ENCODE peak calls at places on chromosome 15, in four cellular contexts. T is NCI-H446; Y is Right ventricle myocardium superior; G is CD8-positive, alpha-beta T cell. S is an unnamed sample.

GRCh38 chr15:49135893-49136292 is 19.5 kb downstream of the COPS2 start:
- DNase-seq in T (no peak), Y (no peak), G (no peak), S (no peak)

GRCh38 chr15:53586815-53587214 is 172.6 kb downstream of the WDR72 start:
- DNase-seq in T (peak), Y (no peak), G (no peak), S (peak)

GRCh38 chr15:89494941-89495637 is 1.3 kb downstream of the RHCG start:
- DNase-seq in T (no peak), Y (no peak), G (no peak), S (no peak)

GRCh38 chr15:75143738-75144334 is 57.8 kb upstream of the C15orf39 start:
- DNase-seq in T (no peak), Y (no peak), G (no peak), S (no peak)

GRCh38 chr15:41948499-41948898 is 23.9 kb downstream of the EHD4 start:
- DNase-seq in T (no peak), Y (peak), G (no peak), S (no peak)

GRCh38 chr15:94252223-94252766 is 20.9 kb downstream of the MCTP2 start:
- DNase-seq in T (no peak), Y (no peak), G (no peak), S (no peak)

GRCh38 chr15:81085898-81086297 is 48.2 kb upstream of the CFAP161 start:
- DNase-seq in T (no peak), Y (no peak), G (no peak), S (no peak)

GRCh38 chr15:70643783-70644125 is 119.6 kb downstream of the UACA start:
- DNase-seq in T (no peak), Y (no peak), G (no peak), S (no peak)